ENCODE peak calls at places on chromosomes 7 and 10, in nine cellular contexts. P is heart right ventricle; C is NT2/D1; E is tibial artery; O is K562; K is cardiac muscle cell; H is CD8-positive, alpha-beta T cell; R is hepatocyte; X is adrenal gland. S is an unnamed sample.

GRCh38 chr7:129210256-129210988 is 14.4 kb upstream of the AHCYL2 start:
- DNase-seq in C (no peak), O (peak; percentile 82), P (peak; percentile 87), K (peak; percentile 80), H (peak; percentile 42), X (peak; percentile 87), R (peak; percentile 81), E (peak; percentile 78), S (peak; percentile 52)

GRCh38 chr10:109895095-109895818 is 28.1 kb downstream of the XPNPEP1 start:
- DNase-seq in X (peak; percentile 15), H (no peak), O (no peak), P (peak; percentile 71), K (peak; percentile 81), E (peak; percentile 85), C (no peak), R (no peak), S (no peak)

GRCh38 chr10:93067443-93068365 is 6.0 kb upstream of the CYP26A1 start:
- DNase-seq in C (no peak), O (no peak), H (no peak), R (no peak), E (no peak), K (no peak), X (no peak), P (no peak), S (no peak)

GRCh38 chr10:79129361-79129997 is 60.7 kb downstream of the ZMIZ1 start:
- DNase-seq in X (peak; percentile 61), O (peak; percentile 69), H (no peak), P (no peak), C (peak; percentile 68), K (peak; percentile 73), R (peak; percentile 61), E (no peak), S (peak; percentile 85)

GRCh38 chr7:2487586-2488271 is 11.5 kb upstream of the GRIFIN start:
- DNase-seq in R (no peak), C (no peak), K (no peak), P (peak; percentile 76), H (no peak), E (peak; percentile 47), O (no peak), X (no peak), S (peak; percentile 66)

GRCh38 chr7:94838717-94839116 is 68.7 kb upstream of the PPP1R9A start:
- DNase-seq in K (no peak), O (no peak), P (no peak), H (no peak), C (no peak), X (no peak), E (no peak), R (no peak), S (no peak)

GRCh38 chr7:118185163-118185860 is 1.3 kb downstream of the LSM8 start:
- DNase-seq in E (no peak), K (no peak), C (no peak), H (no peak), P (no peak), X (no peak), R (no peak), O (peak; percentile 58), S (peak; percentile 20)

GRCh38 chr7:6489612-6490011 is 41.9 kb upstream of the DAGLB start:
- DNase-seq in K (no peak), E (no peak), O (peak; percentile 33), R (no peak), C (no peak), X (no peak), H (no peak), P (no peak), S (peak; percentile 40)

GRCh38 chr7:3106353-3106752 is 62.7 kb upstream of the CARD11 start:
- DNase-seq in H (no peak), O (no peak), E (no peak), R (no peak), X (no peak), K (no peak), C (no peak), P (no peak), S (no peak)

GRCh38 chr7:149830997-149831729 is 7.0 kb upstream of the ZNF862 start:
- DNase-seq in E (no peak), K (peak; percentile 22), H (no peak), O (no peak), C (no peak), X (no peak), P (no peak), R (no peak), S (no peak)

GRCh38 chr7:134546903-134547737 is 1.8 kb upstream of the AKR1B15 start:
- DNase-seq in X (peak; percentile 77), R (peak; percentile 22), C (peak; percentile 63), P (peak; percentile 73), H (peak; percentile 47), E (peak; percentile 78), K (peak; percentile 18), O (peak; percentile 77), S (peak; percentile 15)

GRCh38 chr7:98348726-98349474 is 52.0 kb downstream of the BAIAP2L1 start:
- DNase-seq in C (no peak), K (no peak), O (peak; percentile 67), P (no peak), E (no peak), R (no peak), H (no peak), X (no peak), S (no peak)

GRCh38 chr7:4274286-4274685 is 407.8 kb upstream of the FOXK1 start:
- DNase-seq in H (no peak), X (no peak), E (no peak), O (no peak), P (no peak), K (no peak), C (no peak), R (no peak), S (no peak)

GRCh38 chr10:76647276-76647675 is 990.3 kb downstream of the KCNMA1 start:
- DNase-seq in R (no peak), O (no peak), H (no peak), K (no peak), P (no peak), C (no peak), E (no peak), X (no peak), S (no peak)

GRCh38 chr7:132709971-132710567 is 133.8 kb upstream of the PLXNA4 start:
- DNase-seq in C (no peak), X (peak; percentile 46), O (peak; percentile 47), P (no peak), E (peak; percentile 31), K (peak; percentile 37), R (peak; percentile 19), H (no peak), S (peak; percentile 53)

GRCh38 chr7:74427974-74428373 is 25.7 kb upstream of the GTF2IRD1 start:
- DNase-seq in P (no peak), R (no peak), E (no peak), O (no peak), K (no peak), C (peak; percentile 32), X (no peak), H (no peak), S (no peak)

DNA sequence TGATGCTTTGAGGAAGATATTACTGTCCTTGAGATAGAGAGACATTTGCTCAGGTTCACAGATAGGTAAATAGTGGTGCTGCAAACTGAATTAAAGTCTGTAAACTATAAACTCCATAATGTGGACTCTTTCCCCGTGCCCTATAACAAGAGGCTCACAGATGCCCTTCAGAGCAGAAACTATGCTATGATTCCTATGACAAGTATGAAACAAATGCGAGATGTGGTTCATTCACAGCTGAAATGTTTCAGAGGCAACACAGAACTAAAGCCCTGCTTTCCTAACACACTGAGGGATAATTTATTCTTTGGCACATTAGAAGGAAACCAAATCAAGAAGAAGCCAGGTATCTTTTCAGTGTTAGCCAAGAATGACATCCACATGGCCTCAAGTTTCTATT is 13.4 kb downstream of the CHUK start:
- DNase-seq in X (no peak), O (no peak), P (no peak), R (no peak), K (no peak), H (no peak), C (no peak), E (no peak), S (no peak)
- H3K36me3 ChIP-seq in X (peaks cover 67% of the 10 kb centered on the region), O (peaks cover 79% of the 10 kb centered on the region), P (peaks cover 99% of the 10 kb centered on the region), R (no peaks in the 10 kb centered on the region), K (peaks cover 60% of the 10 kb centered on the region), H (peaks cover 18% of the 10 kb centered on the region), C (peaks cover 54% of the 10 kb centered on the region), E (peaks cover 70% of the 10 kb centered on the region), S (peaks cover 59% of the 10 kb centered on the region)

DNA sequence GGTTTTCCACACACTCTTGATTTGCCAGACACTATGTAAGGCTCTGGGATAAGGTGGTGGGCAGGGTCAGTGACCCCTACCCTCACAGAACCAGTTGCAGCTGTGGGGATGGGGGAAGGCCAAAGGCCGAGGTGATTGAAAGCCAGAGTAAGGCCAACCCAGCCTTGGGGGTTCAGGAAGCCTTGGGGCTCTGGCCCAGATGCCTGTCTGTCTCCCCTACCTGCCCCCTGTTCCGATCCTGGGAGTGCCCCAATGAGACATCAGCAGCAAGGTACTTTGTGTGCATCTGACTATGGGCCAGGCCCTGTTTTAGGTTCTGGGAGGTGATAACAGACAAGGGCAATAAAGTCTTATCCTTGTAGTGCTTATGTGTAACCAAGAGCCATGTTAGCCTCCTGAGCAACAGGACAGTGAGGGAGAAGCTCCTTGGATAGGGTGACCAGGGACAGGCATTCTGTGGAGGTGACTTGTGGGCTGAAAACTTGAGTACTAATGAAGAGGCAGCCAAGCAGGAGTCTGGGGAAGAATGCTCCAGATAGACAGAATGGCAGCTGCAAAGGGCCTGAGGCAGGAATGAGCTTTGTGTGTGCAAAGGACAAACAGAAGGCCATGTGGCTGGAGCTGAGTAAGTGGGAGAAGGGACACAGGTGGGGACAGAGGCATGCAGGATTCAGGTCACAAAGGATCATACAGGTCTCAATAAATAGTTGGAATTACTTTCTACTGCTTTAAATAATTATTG is 35.4 kb downstream of the TSPAN14 start:
- DNase-seq in P (no peak), X (no peak), H (no peak), C (no peak), O (no peak), R (no peak), E (no peak), K (no peak), S (no peak)
- H3K4me1 ChIP-seq in P (peaks cover 82% of the 10 kb centered on the region), X (peaks cover 19% of the 10 kb centered on the region), H (peaks cover 99% of the 10 kb centered on the region), C (peaks cover 4% of the 10 kb centered on the region), O (peaks cover 53% of the 10 kb centered on the region), R (peaks cover 43% of the 10 kb centered on the region), E (peaks cover 7% of the 10 kb centered on the region), K (no peaks in the 10 kb centered on the region), S (peaks cover 33% of the 10 kb centered on the region)

GRCh38 chr7:100686201-100686821 is 7.7 kb downstream of the GIGYF1 start:
- DNase-seq in R (peak; percentile 4), C (no peak), X (no peak), O (no peak), H (no peak), P (no peak), E (no peak), K (no peak), S (no peak)
- H3K36me3 ChIP-seq in R (no peaks in the 10 kb centered on the region), C (peaks cover 84% of the 10 kb centered on the region), X (peaks cover 73% of the 10 kb centered on the region), O (peaks cover 97% of the 10 kb centered on the region), H (peaks cover 28% of the 10 kb centered on the region), P (peaks cover 85% of the 10 kb centered on the region), E (peaks cover 68% of the 10 kb centered on the region), K (peaks cover 46% of the 10 kb centered on the region), S (peaks cover 89% of the 10 kb centered on the region)

DNA sequence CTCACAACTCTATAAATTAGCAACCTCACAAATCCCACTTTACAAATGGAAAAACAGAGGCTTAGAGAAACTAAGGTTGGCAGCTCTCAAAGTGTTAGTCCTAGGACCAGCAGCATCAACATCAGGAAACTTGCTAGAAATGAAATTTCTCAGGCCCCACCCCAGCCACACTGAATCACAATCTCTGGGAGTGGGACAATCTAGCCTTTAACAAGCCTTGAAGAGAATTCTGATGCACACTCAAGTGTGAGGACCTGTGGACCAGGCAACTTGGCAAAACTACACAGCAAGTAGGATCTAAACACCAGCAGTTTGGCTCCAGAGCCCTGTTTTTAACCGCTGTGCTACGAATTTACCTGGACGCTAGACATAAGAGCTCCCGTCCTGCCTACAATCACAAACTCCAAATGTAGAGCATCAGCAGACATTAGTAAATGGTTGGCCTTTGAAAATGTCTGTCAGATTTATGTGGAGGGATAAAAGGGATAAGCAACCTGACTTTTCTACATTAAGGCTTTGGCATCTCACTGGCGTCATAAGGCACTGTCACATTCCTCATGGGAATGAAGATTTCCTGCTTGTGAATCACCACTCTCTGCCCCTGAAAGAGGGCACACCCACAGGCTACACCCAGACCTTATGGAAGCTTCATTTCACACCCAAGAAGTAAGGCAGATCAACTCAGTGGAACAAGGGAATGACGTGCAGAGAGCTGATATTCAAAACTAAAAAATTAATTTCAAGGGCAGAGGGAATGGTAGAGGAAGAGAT is 34.5 kb downstream of the PPP1R3C start:
- DNase-seq in P (no peak), X (peak; percentile 65), O (no peak), E (no peak), H (no peak), R (peak; percentile 36), K (no peak), C (no peak), S (peak; percentile 83)
- H3K4me1 ChIP-seq in P (peaks cover 12% of the 10 kb centered on the region), X (no peaks in the 10 kb centered on the region), O (peaks cover 10% of the 10 kb centered on the region), E (peaks cover 52% of the 10 kb centered on the region), H (no peaks in the 10 kb centered on the region), R (peaks cover 33% of the 10 kb centered on the region), K (peaks cover 37% of the 10 kb centered on the region), C (no peaks in the 10 kb centered on the region), S (peaks cover 26% of the 10 kb centered on the region)

S was measured in A673.